ENCODE peak calls at places on chromosomes 4 and X, in four cellular contexts. G, D, T and H are unnamed samples.
A peak's percentile ranks its signal among the peaks of the same experiment; 100 is the strongest.

GRCh38 chrX:94302446-94302845 is 628.4 kb downstream of the FAM133A start:
- DNase-seq in G (no peak), T (no peak), D (no peak), H (no peak)

GRCh38 chrX:143437439-143437838 is 79.8 kb downstream of the SPANXN3 start:
- DNase-seq in G (no peak), T (peak; percentile 8), D (no peak), H (no peak)

GRCh38 chr4:140875751-140876389 is 119.7 kb upstream of the TBC1D9 start:
- DNase-seq in D (no peak), G (no peak), T (no peak), H (no peak)

GRCh38 chr4:47213539-47213938 is 182.2 kb downstream of the GABRB1 start:
- DNase-seq in T (no peak), G (no peak), D (no peak), H (no peak)

GRCh38 chr4:137421796-137422195 is 110.5 kb downstream of the PCDH18 start:
- DNase-seq in G (no peak), T (no peak), D (peak; percentile 50), H (peak; percentile 75)

GRCh38 chr4:39719804-39720580 is 22.1 kb downstream of the UBE2K start:
- DNase-seq in G (no peak), D (peak; percentile 25), T (no peak), H (no peak)

GRCh38 chr4:119550857-119551532 is 77.6 kb downstream of the PDE5A start:
- DNase-seq in G (no peak), T (no peak), D (peak; percentile 76), H (peak; percentile 76)

GRCh38 chr4:151153585-151153984 is 54.2 kb downstream of the RPS3A start:
- DNase-seq in T (no peak), D (no peak), G (no peak), H (no peak)

GRCh38 chr4:143375326-143376073 is 38.8 kb downstream of the GAB1 start:
- DNase-seq in G (no peak), T (no peak), D (peak; percentile 20), H (peak; percentile 24)

DNA sequence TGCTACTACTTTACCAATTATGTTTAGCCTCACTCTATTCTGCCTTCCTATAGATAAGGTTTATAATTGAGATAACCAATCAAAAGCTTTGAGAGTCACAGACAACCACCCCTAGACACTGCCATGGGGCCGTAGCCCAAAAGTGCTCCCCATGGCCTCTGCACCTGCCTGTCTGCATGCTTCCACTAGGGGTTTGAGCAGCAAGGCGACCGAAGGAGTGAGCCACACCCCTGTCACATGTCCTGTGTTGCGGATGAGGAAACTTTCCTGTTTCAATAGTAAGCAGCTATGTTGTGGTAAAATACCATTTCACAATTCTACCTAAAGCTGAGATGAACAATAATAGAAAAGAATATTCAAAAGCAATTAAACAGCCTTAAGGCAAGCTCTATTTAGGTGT is 856.0 kb upstream of the FRG1 start:
- DNase-seq in G (no peak), T (no peak), D (no peak), H (no peak)
- TF ChIP-seq CTCF in G (no peak), T (no peak), D (no peak), H (no peak)

GRCh38 chr4:8472166-8472688 is 31.6 kb downstream of the TRMT44 start:
- DNase-seq in G (no peak), T (no peak), D (no peak), H (no peak)
- H3K36me3 ChIP-seq in G (no peaks in the 10 kb centered on the region), T (no peaks in the 10 kb centered on the region), D (peaks cover 3% of the 10 kb centered on the region), H (peaks cover 9% of the 10 kb centered on the region)

GRCh38 chrX:107731831-107732502 is 43.6 kb downstream of the TSC22D3 start:
- DNase-seq in D (peak; percentile 79), G (peak; percentile 87), T (peak; percentile 93), H (peak; percentile 59)

GRCh38 chrX:107730991-107731766 is 44.4 kb downstream of the TSC22D3 start:
- DNase-seq in T (no peak), G (no peak), D (peak; percentile 66), H (no peak)

GRCh38 chrX:107728342-107729099 is 47.1 kb downstream of the TSC22D3 start:
- DNase-seq in D (no peak), G (no peak), T (no peak), H (no peak)

GRCh38 chrX:107730298-107730655 is 45.3 kb downstream of the TSC22D3 start:
- DNase-seq in D (no peak), G (no peak), T (no peak), H (no peak)

GRCh38 chrX:107729558-107730297 is 45.9 kb downstream of the TSC22D3 start:
- DNase-seq in D (no peak), G (peak; percentile 65), T (peak; percentile 67), H (no peak)
- TF ChIP-seq CTCF in D (no peak), G (no peak), T (peak; percentile 24), H (no peak)

DNA sequence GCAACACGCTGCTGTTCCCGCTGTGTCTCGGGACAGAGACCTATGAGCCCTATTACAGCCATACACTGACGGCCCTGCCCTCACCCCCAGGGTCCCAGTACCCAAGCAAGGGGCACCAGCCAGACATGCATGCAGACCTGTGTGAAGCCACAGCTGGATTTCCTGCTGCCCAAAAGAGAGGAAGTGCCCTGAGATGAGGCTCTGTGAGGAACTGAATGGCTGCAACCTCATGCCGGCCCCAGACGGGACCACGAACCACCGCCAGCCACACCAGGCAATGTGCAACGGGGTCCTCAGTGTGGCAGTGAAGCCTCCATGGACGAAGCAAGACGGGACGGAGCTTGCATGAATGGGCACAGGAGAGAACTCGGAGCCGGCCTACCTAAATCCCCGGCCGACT is 21.1 kb downstream of the CTBP1 start:
- DNase-seq in T (no peak), D (no peak), G (no peak), H (no peak)
- H3K36me3 ChIP-seq in T (no peaks in the 10 kb centered on the region), D (peaks cover 70% of the 10 kb centered on the region), G (peaks cover 4% of the 10 kb centered on the region), H (peaks cover 60% of the 10 kb centered on the region)

GRCh38 chrX:34365482-34365881 is 233.4 kb upstream of the FAM47A start:
- DNase-seq in D (no peak), G (no peak), T (peak; percentile 43), H (peak; percentile 24)
- TF ChIP-seq CTCF in D (peak; percentile 16), G (peak; percentile 10), T (peak; percentile 67), H (peak; percentile 51)